ENCODE peak calls at places on chromosomes 5 and 9, in eight cellular contexts. R is body of pancreas, K is heart left ventricle, D is ovary, A is suprapubic skin, Z is uterus, T is tibial nerve, M is HepG2. S is an unnamed sample.

GRCh38 chr9:83979812-83980394 is at the start of gene HNRNPK:
- DNase-seq in R (peak), K (peak), D (peak), A (peak), Z (peak), T (peak), M (peak), S (peak)

GRCh38 chr5:157971466-157972324 is 112.8 kb upstream of the CLINT1 start:
- DNase-seq in R (no peak), K (no peak), D (no peak), A (no peak), Z (peak), T (no peak), M (no peak), S (no peak)

GRCh38 chr5:134114886-134115805 is 665 bp downstream of the TCF7 start:
- DNase-seq in R (peak), K (no peak), D (no peak), A (no peak), Z (no peak), T (no peak), M (peak), S (no peak)

GRCh38 chr9:125472926-125473701 is 211.5 kb downstream of the GAPVD1 start:
- DNase-seq in R (no peak), K (peak), D (peak), A (no peak), Z (peak), T (no peak), M (peak), S (peak)

GRCh38 chr5:131222731-131223130 is 41.1 kb upstream of the CDC42SE2 start:
- DNase-seq in R (no peak), K (no peak), D (no peak), A (no peak), Z (no peak), T (no peak), M (no peak), S (no peak)

GRCh38 chr9:136733611-136734010 is 9.1 kb downstream of the LCN10 start:
- DNase-seq in R (no peak), K (no peak), D (no peak), A (no peak), Z (no peak), T (no peak), M (no peak), S (no peak)

GRCh38 chr9:123426406-123426805 is 70.4 kb downstream of the CRB2 start:
- DNase-seq in R (no peak), K (no peak), D (no peak), A (peak), Z (no peak), T (no peak), M (no peak), S (no peak)

GRCh38 chr5:1091632-1092031 is 20.2 kb downstream of the SLC12A7 start:
- DNase-seq in R (no peak), K (no peak), D (no peak), A (no peak), Z (no peak), T (no peak), M (no peak), S (no peak)

GRCh38 chr9:92669527-92669889 is 423 bp downstream of the IPPK start:
- DNase-seq in R (peak), K (no peak), D (no peak), A (peak), Z (no peak), T (no peak), M (no peak), S (peak)

GRCh38 chr5:6676702-6677101 is 36.5 kb upstream of the TENT4A start:
- DNase-seq in R (no peak), K (no peak), D (no peak), A (no peak), Z (no peak), T (no peak), M (no peak), S (no peak)

GRCh38 chr9:131282688-131283422 is 6.5 kb upstream of the FAM78A start:
- DNase-seq in R (no peak), K (peak), D (no peak), A (no peak), Z (no peak), T (no peak), M (no peak), S (no peak)

GRCh38 chr5:142982821-142983200 is 212.6 kb downstream of the ARHGAP26 start:
- DNase-seq in R (no peak), K (no peak), D (no peak), A (no peak), Z (no peak), T (no peak), M (no peak), S (no peak)

GRCh38 chr5:71600783-71601182 is 13.6 kb downstream of the MCCC2 start:
- DNase-seq in R (no peak), K (no peak), D (no peak), A (no peak), Z (no peak), T (no peak), M (no peak), S (no peak)

GRCh38 chr5:83353774-83354173 is 117.8 kb upstream of the VCAN start:
- DNase-seq in R (no peak), K (no peak), D (no peak), A (no peak), Z (no peak), T (no peak), M (no peak), S (no peak)

GRCh38 chr9:105679406-105680022 is 14.8 kb upstream of the TMEM38B start:
- DNase-seq in R (peak), K (no peak), D (no peak), A (no peak), Z (no peak), T (no peak), M (peak), S (no peak)

GRCh38 chr9:110936719-110937452 is 101.4 kb downstream of the LPAR1 start:
- DNase-seq in R (no peak), K (no peak), D (no peak), A (no peak), Z (no peak), T (no peak), M (no peak), S (no peak)

GRCh38 chr5:88060194-88060593 is 208.5 kb downstream of the TMEM161B start:
- DNase-seq in R (no peak), K (no peak), D (no peak), A (no peak), Z (no peak), T (no peak), M (no peak), S (no peak)

GRCh38 chr5:36733183-36733582 is 126.8 kb downstream of the SLC1A3 start:
- DNase-seq in R (no peak), K (no peak), D (no peak), A (no peak), Z (no peak), T (no peak), M (no peak), S (no peak)

GRCh38 chr5:97412959-97413358 is 229.9 kb upstream of the RIOK2 start:
- DNase-seq in R (no peak), K (no peak), D (no peak), A (no peak), Z (no peak), T (no peak), M (no peak), S (no peak)

GRCh38 chr5:175892401-175892800 is 21.0 kb downstream of the CPLX2 start:
- DNase-seq in R (no peak), K (no peak), D (no peak), A (no peak), Z (no peak), T (no peak), M (no peak), S (no peak)

GRCh38 chr9:38026840-38027527 is 42.0 kb downstream of the SHB start:
- DNase-seq in R (no peak), K (no peak), D (no peak), A (no peak), Z (no peak), T (no peak), M (no peak), S (no peak)

GRCh38 chr9:6873862-6874261 is 116.1 kb downstream of the KDM4C start:
- DNase-seq in R (no peak), K (no peak), D (no peak), A (no peak), Z (no peak), T (no peak), M (no peak), S (peak)

GRCh38 chr5:150774145-150774544 is 4.4 kb upstream of the SMIM3 start:
- DNase-seq in R (no peak), K (no peak), D (no peak), A (no peak), Z (no peak), T (no peak), M (no peak), S (no peak)

GRCh38 chr5:37701868-37702267 is 138.0 kb downstream of the GDNF start:
- DNase-seq in R (no peak), K (no peak), D (no peak), A (no peak), Z (no peak), T (no peak), M (no peak), S (no peak)

GRCh38 chr9:84669293-84670105 is at the start of gene NTRK2:
- DNase-seq in R (peak), K (peak), D (peak), A (peak), Z (no peak), T (peak), M (no peak), S (no peak)

GRCh38 chr5:157956271-157956885 is 97.4 kb upstream of the CLINT1 start:
- DNase-seq in R (no peak), K (no peak), D (no peak), A (no peak), Z (no peak), T (no peak), M (no peak), S (no peak)

GRCh38 chr9:133371261-133371711 is 4.6 kb downstream of the SURF4 start:
- DNase-seq in R (no peak), K (no peak), D (no peak), A (no peak), Z (no peak), T (no peak), M (no peak), S (no peak)

GRCh38 chr9:135494791-135495559 is 5.5 kb upstream of the MRPS2 start:
- DNase-seq in R (no peak), K (no peak), D (peak), A (no peak), Z (no peak), T (no peak), M (no peak), S (no peak)

GRCh38 chr9:120902824-120903608 is 23.6 kb downstream of the TRAF1 start:
- DNase-seq in R (no peak), K (no peak), D (no peak), A (no peak), Z (no peak), T (no peak), M (no peak), S (no peak)
- TF ChIP-seq POLR2A in R (no peak), K (no peak), D (no peak), A (no peak), Z (no peak), T (no peak), M (no peak), S (no peak)

DNA sequence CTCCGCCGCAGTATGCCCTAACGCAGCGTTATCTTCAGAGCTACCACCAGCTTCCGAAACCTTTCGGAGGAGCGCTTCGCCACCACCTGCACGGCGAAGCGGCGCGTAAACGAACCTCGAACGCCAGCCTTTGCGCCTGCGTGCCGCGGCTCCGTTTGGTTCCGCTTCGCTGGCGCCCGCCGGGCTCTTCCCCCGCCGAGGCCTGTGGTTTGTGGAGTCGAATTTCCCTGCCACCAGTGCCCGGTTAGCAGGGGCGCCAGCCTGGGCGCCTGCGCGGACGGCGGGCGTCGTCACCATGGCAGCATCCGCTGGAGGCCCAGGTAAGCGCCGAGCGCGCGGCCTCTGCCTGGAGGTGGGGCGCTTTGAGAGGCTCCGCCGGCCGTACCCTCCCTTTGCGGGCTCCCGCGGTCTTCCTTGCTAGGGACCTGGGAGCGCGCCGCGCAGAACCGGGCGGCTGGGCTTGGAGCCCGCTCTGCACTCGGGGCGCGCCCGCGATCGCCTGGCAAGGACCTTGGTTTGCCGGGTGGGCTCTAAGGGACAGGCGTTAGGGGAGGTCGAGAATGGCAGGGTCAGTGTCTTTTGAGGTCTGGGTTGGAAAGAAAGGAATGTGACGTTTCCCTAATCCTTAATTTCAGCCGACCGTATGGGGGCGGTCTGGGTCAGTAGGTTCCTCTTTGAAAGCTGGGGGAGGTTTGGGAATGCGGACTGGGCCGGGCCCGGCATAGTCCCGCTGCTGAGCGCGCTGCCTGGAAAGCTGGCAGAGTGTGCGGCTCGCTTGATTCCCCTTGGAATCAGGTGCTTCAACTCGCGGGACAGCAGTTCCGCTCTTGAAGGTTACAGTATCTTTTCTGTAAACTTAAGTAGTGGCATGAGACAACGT is at the start of gene FAM151B:
- DNase-seq in R (peak), K (peak), D (peak), A (peak), Z (peak), T (peak), M (peak), S (peak)
- TF ChIP-seq CTCF in R (peak), K (no peak), D (no peak), A (no peak), Z (no peak), T (peak), M (peak), S (no peak)

GRCh38 chr5:128537999-128538248 is at the start of gene FBN2:
- DNase-seq in R (no peak), K (no peak), D (no peak), A (no peak), Z (no peak), T (no peak), M (no peak), S (no peak)

GRCh38 chr5:128536861-128537305 is 1.2 kb downstream of the FBN2 start:
- DNase-seq in R (no peak), K (no peak), D (no peak), A (no peak), Z (no peak), T (no peak), M (no peak), S (peak)

GRCh38 chr5:128537306-128537998 is 593 bp downstream of the FBN2 start:
- DNase-seq in R (no peak), K (peak), D (no peak), A (no peak), Z (peak), T (no peak), M (no peak), S (peak)

GRCh38 chr5:128539038-128539429 is 989 bp upstream of the FBN2 start:
- DNase-seq in R (no peak), K (peak), D (no peak), A (no peak), Z (no peak), T (no peak), M (no peak), S (peak)

GRCh38 chr5:128538249-128539037 is 398 bp upstream of the FBN2 start:
- DNase-seq in R (peak), K (peak), D (peak), A (peak), Z (peak), T (peak), M (no peak), S (peak)
- H3K27ac ChIP-seq in R (no peak), K (peak), D (no peak), A (no peak), Z (peak), T (no peak), M (no peak), S (peak)

DNA sequence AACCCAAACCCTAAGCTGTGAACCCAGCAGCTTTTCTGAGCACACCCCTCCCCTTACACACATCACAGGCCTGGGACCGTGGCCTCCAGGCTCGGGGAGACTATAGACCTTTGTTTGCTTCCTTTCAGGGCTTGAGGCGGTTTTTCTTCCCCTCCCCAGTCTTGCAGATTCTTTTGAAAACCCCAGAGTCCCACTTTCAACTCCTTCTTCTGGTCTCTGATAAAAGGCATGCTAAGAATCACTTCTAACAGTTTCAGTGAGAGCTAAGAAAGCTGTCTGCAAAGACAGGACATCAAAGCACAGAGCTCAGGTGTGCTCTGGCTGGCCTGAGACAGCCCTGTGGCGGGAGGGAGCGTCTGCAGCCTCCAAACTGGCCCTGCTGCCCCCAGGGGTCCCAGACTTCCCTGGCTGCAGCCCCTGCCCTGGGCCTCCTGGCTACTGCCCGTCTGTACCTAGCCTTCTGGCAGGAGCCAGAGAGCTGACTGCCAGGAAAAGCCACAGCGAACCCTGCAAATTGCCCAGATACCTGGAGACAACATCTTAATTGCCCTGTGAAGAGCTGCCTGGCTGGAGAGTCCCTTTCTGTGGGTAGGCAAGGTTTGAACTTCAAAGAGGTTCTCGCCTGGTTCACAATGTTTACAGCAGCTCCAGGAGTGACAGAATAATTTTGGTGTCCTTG is 138.9 kb downstream of the GADD45G start:
- DNase-seq in R (no peak), K (no peak), D (no peak), A (no peak), Z (no peak), T (no peak), M (no peak), S (no peak)
- TF ChIP-seq POLR2A in R (no peak), K (no peak), D (no peak), A (no peak), Z (no peak), T (no peak), M (no peak), S (no peak)

GRCh38 chr5:79535477-79536192 is 21.7 kb upstream of the HOMER1 start:
- DNase-seq in R (no peak), K (no peak), D (no peak), A (no peak), Z (no peak), T (no peak), M (peak), S (no peak)
- TF ChIP-seq CTCF in R (no peak), K (peak), D (no peak), A (no peak), Z (peak), T (no peak), M (peak), S (no peak)

DNA sequence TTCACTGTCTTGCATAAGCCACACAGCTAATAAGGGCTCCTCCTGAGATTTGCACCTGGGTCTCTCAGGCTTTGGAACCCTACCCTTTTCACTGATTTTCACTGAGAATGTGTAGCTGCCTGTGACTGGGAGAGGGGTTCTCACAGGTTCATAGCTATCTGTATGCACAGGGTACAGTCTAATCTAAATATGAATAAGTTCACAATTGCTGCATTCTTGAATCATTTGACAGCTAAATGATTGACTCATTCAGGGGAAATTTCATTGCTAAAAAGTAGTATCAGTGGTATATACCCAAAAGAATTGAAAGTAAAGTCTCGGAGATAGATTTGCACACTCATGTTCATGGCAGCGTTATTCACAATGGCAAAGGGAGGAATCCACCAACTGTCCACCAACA is 140.7 kb downstream of the BOD1 start:
- DNase-seq in R (no peak), K (no peak), D (no peak), A (no peak), Z (no peak), T (no peak), M (no peak), S (no peak)
- H3K27ac ChIP-seq in R (no peak), K (no peak), D (no peak), A (no peak), Z (no peak), T (no peak), M (no peak), S (no peak)

DNA sequence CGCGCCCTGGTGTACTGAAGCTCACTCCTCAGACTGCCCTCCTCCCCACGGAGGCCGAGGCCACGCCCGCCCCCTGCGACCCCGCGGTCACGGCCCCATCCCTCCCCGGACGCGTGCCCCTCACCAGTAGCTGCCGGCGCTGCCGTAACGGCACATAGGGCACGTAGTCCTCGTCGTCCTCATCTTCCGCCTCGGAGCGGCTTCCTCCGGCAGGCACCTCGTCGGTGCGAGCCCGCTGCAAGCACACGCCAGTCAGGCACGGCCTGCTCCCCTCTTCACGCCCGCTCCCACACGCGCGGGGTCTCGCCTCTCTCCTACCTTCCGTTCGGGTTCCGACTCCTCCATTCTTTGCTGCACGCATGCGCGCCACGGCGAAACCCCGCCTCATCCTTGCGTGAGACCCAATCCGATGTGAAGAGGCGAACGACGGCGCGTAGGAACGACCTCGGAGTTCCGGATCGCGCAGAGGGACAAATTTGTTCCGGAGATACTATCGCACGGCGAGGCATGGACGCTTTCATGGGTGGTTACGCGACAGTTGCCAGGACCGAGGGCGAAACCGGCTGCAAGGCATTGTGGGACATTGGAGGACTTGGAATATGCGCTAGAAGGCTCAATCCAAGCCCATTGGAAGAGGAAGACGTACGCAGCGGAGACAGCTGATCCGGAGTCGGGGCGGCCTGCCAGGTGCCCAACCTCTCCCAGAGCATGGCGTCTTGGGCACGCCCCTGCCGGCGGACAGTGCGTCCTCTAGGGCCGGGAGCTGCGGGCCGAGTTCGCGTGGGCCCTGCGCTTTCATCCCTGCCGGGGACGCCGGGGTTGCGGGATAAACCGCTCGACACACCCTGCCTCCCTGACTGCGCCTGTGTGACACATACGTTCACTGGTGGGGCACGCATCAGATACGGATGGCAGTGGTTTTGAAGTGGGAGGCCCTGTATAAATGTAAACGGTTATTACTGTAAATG is at the start of gene DDX41:
- DNase-seq in R (peak), K (peak), D (peak), A (peak), Z (peak), T (peak), M (peak), S (peak)
- TF ChIP-seq POLR2A in R (peak), K (no peak), D (peak), A (no peak), Z (peak), T (peak), M (peak), S (peak)

GRCh38 chr9:127455299-127455992 is 4.1 kb downstream of the LRSAM1 start:
- DNase-seq in R (no peak), K (peak), D (no peak), A (no peak), Z (no peak), T (no peak), M (no peak), S (no peak)
- TF ChIP-seq CTCF in R (peak), K (no peak), D (no peak), A (peak), Z (no peak), T (no peak), M (peak), S (peak)

GRCh38 chr9:24932785-24933184 is 387.1 kb upstream of the IZUMO3 start:
- DNase-seq in R (no peak), K (no peak), D (no peak), A (no peak), Z (no peak), T (no peak), M (no peak), S (no peak)
- H3K27ac ChIP-seq in R (no peak), K (no peak), D (no peak), A (no peak), Z (no peak), T (no peak), M (no peak), S (no peak)